ENCODE peak calls at places on chromosome 4, in five cellular contexts. K, U, E, J and M are unnamed samples.

GRCh38 chr4:89752932-89753598 is 83.9 kb downstream of the SNCA start:
- DNase-seq in E (peak), J (peak), U (no peak), K (no peak), M (no peak)

GRCh38 chr4:183920512-183920911 is 15.4 kb downstream of the STOX2 start:
- DNase-seq in E (no peak), J (no peak), K (no peak), U (no peak), M (no peak)

GRCh38 chr4:75672461-75673026 is 667 bp downstream of the G3BP2 start:
- DNase-seq in U (no peak), E (peak), J (peak), K (peak), M (no peak)

GRCh38 chr4:1172971-1173757 is 781 bp upstream of the SPON2 start:
- DNase-seq in U (no peak), J (peak), E (no peak), K (no peak), M (no peak)

GRCh38 chr4:124640037-124640730 is 72.3 kb downstream of the ANKRD50 start:
- DNase-seq in E (peak), U (peak), K (no peak), J (no peak), M (no peak)

GRCh38 chr4:154277164-154277563 is 214.4 kb downstream of the DCHS2 start:
- DNase-seq in U (no peak), J (no peak), K (no peak), E (no peak), M (no peak)

GRCh38 chr4:81960968-81961367 is 412.8 kb downstream of the HNRNPD start:
- DNase-seq in E (no peak), U (no peak), J (no peak), K (no peak), M (no peak)

GRCh38 chr4:80361329-80361900 is 25.9 kb downstream of the CFAP299 start:
- DNase-seq in K (no peak), J (no peak), E (peak), U (no peak), M (peak)